ENCODE peak calls at places on chromosomes 6 and 20, in five cellular contexts. One of them, this sample, is unnamed. For H3K4me1, the result is how much of the 10 kb centered on the place peaks cover.

GRCh38 chr6:2162089-2162465 is 83.3 kb downstream of the GMDS start:
- DNase-seq in hepatocyte: no peak
- DNase-seq in left ventricle myocardium inferior: no peak
- DNase-seq in HepG2: no peak
- DNase-seq in fibroblast of lung: no peak
- DNase-seq in this sample: no peak

GRCh38 chr6:136550045-136550329 is 235 bp downstream of the MAP7 start:
- DNase-seq in left ventricle myocardium inferior: peak
- DNase-seq in fibroblast of lung: no peak
- DNase-seq in HepG2: no peak
- DNase-seq in hepatocyte: no peak
- DNase-seq in this sample: peak

GRCh38 chr20:2805682-2806350 is 5.4 kb upstream of the CPXM1 start:
- DNase-seq in HepG2: no peak
- DNase-seq in left ventricle myocardium inferior: no peak
- DNase-seq in hepatocyte: no peak
- DNase-seq in fibroblast of lung: peak
- DNase-seq in this sample: no peak

GRCh38 chr6:42313941-42314570 is 96.4 kb upstream of the MRPS10 start:
- DNase-seq in hepatocyte: peak
- DNase-seq in fibroblast of lung: peak
- DNase-seq in HepG2: no peak
- DNase-seq in left ventricle myocardium inferior: no peak
- DNase-seq in this sample: no peak

GRCh38 chr6:168102093-168102985 is 23.3 kb upstream of the FRMD1 start:
- DNase-seq in HepG2: no peak
- DNase-seq in hepatocyte: no peak
- DNase-seq in left ventricle myocardium inferior: peak
- DNase-seq in fibroblast of lung: no peak
- DNase-seq in this sample: no peak

GRCh38 chr6:107187630-107188029 is 72.3 kb upstream of the BEND3 start:
- DNase-seq in fibroblast of lung: no peak
- DNase-seq in HepG2: no peak
- DNase-seq in hepatocyte: no peak
- DNase-seq in left ventricle myocardium inferior: no peak
- DNase-seq in this sample: no peak

GRCh38 chr6:2876210-2877056 is 26.7 kb downstream of the SERPINB9 start:
- DNase-seq in HepG2: peak
- DNase-seq in hepatocyte: peak
- DNase-seq in left ventricle myocardium inferior: peak
- DNase-seq in fibroblast of lung: peak
- DNase-seq in this sample: no peak

GRCh38 chr6:70479236-70479635 is 65.9 kb downstream of the FAM135A start:
- DNase-seq in hepatocyte: peak
- DNase-seq in HepG2: no peak
- DNase-seq in left ventricle myocardium inferior: no peak
- DNase-seq in fibroblast of lung: peak
- DNase-seq in this sample: no peak

GRCh38 chr20:63831696-63832686 is 927 bp upstream of the ZBTB46 start:
- DNase-seq in HepG2: peak
- DNase-seq in left ventricle myocardium inferior: peak
- DNase-seq in hepatocyte: peak
- DNase-seq in fibroblast of lung: peak
- DNase-seq in this sample: no peak

GRCh38 chr6:3310051-3310448 is 51.3 kb downstream of the PSMG4 start:
- DNase-seq in HepG2: no peak
- DNase-seq in hepatocyte: no peak
- DNase-seq in fibroblast of lung: no peak
- DNase-seq in left ventricle myocardium inferior: no peak
- DNase-seq in this sample: no peak

GRCh38 chr6:46015119-46015968 is at the start of gene CLIC5:
- DNase-seq in fibroblast of lung: no peak
- DNase-seq in left ventricle myocardium inferior: peak
- DNase-seq in hepatocyte: peak
- DNase-seq in HepG2: no peak
- DNase-seq in this sample: no peak

GRCh38 chr6:27752038-27752885 is 159.9 kb downstream of the OR2B2 start:
- DNase-seq in fibroblast of lung: peak
- DNase-seq in left ventricle myocardium inferior: no peak
- DNase-seq in hepatocyte: peak
- DNase-seq in HepG2: peak
- DNase-seq in this sample: peak

GRCh38 chr6:133326584-133326983 is 85.4 kb downstream of the EYA4 start:
- DNase-seq in left ventricle myocardium inferior: no peak
- DNase-seq in hepatocyte: no peak
- DNase-seq in HepG2: no peak
- DNase-seq in fibroblast of lung: peak
- DNase-seq in this sample: peak

GRCh38 chr6:3525915-3526314 is 69.1 kb upstream of the SLC22A23 start:
- DNase-seq in left ventricle myocardium inferior: no peak
- DNase-seq in fibroblast of lung: no peak
- DNase-seq in HepG2: no peak
- DNase-seq in hepatocyte: no peak
- DNase-seq in this sample: no peak

GRCh38 chr6:134176283-134176975 is 124.0 kb upstream of the SLC2A12 start:
- DNase-seq in fibroblast of lung: peak
- DNase-seq in left ventricle myocardium inferior: peak
- DNase-seq in hepatocyte: peak
- DNase-seq in HepG2: no peak
- DNase-seq in this sample: peak

GRCh38 chr6:106254636-106255035 is 70.9 kb downstream of the ATG5 start:
- DNase-seq in hepatocyte: no peak
- DNase-seq in fibroblast of lung: peak
- DNase-seq in left ventricle myocardium inferior: no peak
- DNase-seq in HepG2: no peak
- DNase-seq in this sample: peak

GRCh38 chr6:111565316-111566221 is 40.1 kb downstream of the TRAF3IP2 start:
- DNase-seq in HepG2: peak
- DNase-seq in fibroblast of lung: no peak
- DNase-seq in left ventricle myocardium inferior: no peak
- DNase-seq in hepatocyte: peak
- DNase-seq in this sample: no peak

GRCh38 chr6:67345946-67346345 is 1289.1 kb upstream of the ADGRB3 start:
- DNase-seq in left ventricle myocardium inferior: no peak
- DNase-seq in HepG2: peak
- DNase-seq in fibroblast of lung: peak
- DNase-seq in hepatocyte: no peak
- DNase-seq in this sample: no peak

GRCh38 chr6:41288025-41288777 is 1.7 kb upstream of the TREM1 start:
- DNase-seq in HepG2: peak
- DNase-seq in left ventricle myocardium inferior: no peak
- DNase-seq in hepatocyte: peak
- DNase-seq in fibroblast of lung: no peak
- DNase-seq in this sample: no peak

GRCh38 chr20:12180107-12180661 is 262.5 kb downstream of the BTBD3 start:
- DNase-seq in hepatocyte: no peak
- DNase-seq in left ventricle myocardium inferior: no peak
- DNase-seq in HepG2: no peak
- DNase-seq in fibroblast of lung: no peak
- DNase-seq in this sample: no peak

GRCh38 chr6:398558-399078 is 7.1 kb downstream of the IRF4 start:
- DNase-seq in HepG2: no peak
- DNase-seq in left ventricle myocardium inferior: no peak
- DNase-seq in hepatocyte: no peak
- DNase-seq in fibroblast of lung: no peak
- DNase-seq in this sample: no peak

GRCh38 chr6:75855047-75855446 is 106.0 kb downstream of the MYO6 start:
- DNase-seq in fibroblast of lung: peak
- DNase-seq in left ventricle myocardium inferior: no peak
- DNase-seq in hepatocyte: peak
- DNase-seq in HepG2: peak
- DNase-seq in this sample: peak

GRCh38 chr6:38215651-38216319 is 396.3 kb downstream of the ZFAND3 start:
- DNase-seq in fibroblast of lung: no peak
- DNase-seq in HepG2: no peak
- DNase-seq in hepatocyte: no peak
- DNase-seq in left ventricle myocardium inferior: no peak
- DNase-seq in this sample: no peak

GRCh38 chr20:64038579-64039292 is 2.8 kb downstream of the C20orf204 start:
- DNase-seq in hepatocyte: peak
- DNase-seq in left ventricle myocardium inferior: peak
- DNase-seq in HepG2: no peak
- DNase-seq in fibroblast of lung: peak
- DNase-seq in this sample: peak

GRCh38 chr6:134454794-134455193 is 136.9 kb upstream of the SGK1 start:
- DNase-seq in fibroblast of lung: peak
- DNase-seq in HepG2: no peak
- DNase-seq in left ventricle myocardium inferior: no peak
- DNase-seq in hepatocyte: no peak
- DNase-seq in this sample: no peak

GRCh38 chr6:168183613-168183970 is 104.6 kb upstream of the FRMD1 start:
- DNase-seq in HepG2: no peak
- DNase-seq in left ventricle myocardium inferior: no peak
- DNase-seq in hepatocyte: no peak
- DNase-seq in fibroblast of lung: no peak
- DNase-seq in this sample: no peak

DNA sequence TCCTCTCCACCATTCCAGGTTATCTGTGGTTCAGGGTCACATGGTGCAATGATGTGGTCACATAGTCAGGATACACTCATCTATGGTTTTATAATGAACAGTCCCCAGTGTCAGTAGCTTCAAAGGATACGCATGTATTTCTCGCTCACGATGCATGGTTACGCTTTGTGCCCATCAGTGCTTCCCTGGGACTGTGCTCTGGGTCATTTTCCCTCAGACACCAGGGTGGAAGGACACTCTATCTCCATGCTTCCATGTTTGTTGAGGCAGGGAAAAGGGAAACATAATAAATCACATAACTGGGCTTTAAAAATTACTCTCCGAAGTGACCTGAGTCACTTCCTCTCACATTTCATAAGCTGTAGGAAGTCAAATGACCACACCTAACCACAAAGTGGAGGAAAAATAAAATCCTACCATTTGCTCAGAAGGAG is 394.8 kb upstream of the NOX3 start:
- DNase-seq in HepG2: no peak
- DNase-seq in fibroblast of lung: peak
- DNase-seq in hepatocyte: no peak
- DNase-seq in left ventricle myocardium inferior: no peak
- DNase-seq in this sample: no peak
- TF ChIP-seq CTCF in HepG2: no peak
- TF ChIP-seq CTCF in fibroblast of lung: no peak
- TF ChIP-seq CTCF in hepatocyte: no peak
- TF ChIP-seq CTCF in left ventricle myocardium inferior: no peak
- TF ChIP-seq CTCF in this sample: no peak

GRCh38 chr20:46400828-46401477 is 5.5 kb downstream of the ELMO2 start:
- DNase-seq in fibroblast of lung: peak
- DNase-seq in hepatocyte: peak
- DNase-seq in left ventricle myocardium inferior: no peak
- DNase-seq in HepG2: no peak
- DNase-seq in this sample: no peak

GRCh38 chr20:46398963-46399362 is 7.5 kb downstream of the ELMO2 start:
- DNase-seq in HepG2: no peak
- DNase-seq in hepatocyte: no peak
- DNase-seq in fibroblast of lung: no peak
- DNase-seq in left ventricle myocardium inferior: no peak
- DNase-seq in this sample: no peak

GRCh38 chr20:46399401-46399800 is 7.0 kb downstream of the ELMO2 start:
- DNase-seq in fibroblast of lung: no peak
- DNase-seq in left ventricle myocardium inferior: no peak
- DNase-seq in HepG2: no peak
- DNase-seq in hepatocyte: no peak
- DNase-seq in this sample: no peak

GRCh38 chr20:46401478-46401860 is 4.9 kb downstream of the ELMO2 start:
- DNase-seq in hepatocyte: no peak
- DNase-seq in left ventricle myocardium inferior: no peak
- DNase-seq in fibroblast of lung: no peak
- DNase-seq in HepG2: no peak
- DNase-seq in this sample: no peak

DNA sequence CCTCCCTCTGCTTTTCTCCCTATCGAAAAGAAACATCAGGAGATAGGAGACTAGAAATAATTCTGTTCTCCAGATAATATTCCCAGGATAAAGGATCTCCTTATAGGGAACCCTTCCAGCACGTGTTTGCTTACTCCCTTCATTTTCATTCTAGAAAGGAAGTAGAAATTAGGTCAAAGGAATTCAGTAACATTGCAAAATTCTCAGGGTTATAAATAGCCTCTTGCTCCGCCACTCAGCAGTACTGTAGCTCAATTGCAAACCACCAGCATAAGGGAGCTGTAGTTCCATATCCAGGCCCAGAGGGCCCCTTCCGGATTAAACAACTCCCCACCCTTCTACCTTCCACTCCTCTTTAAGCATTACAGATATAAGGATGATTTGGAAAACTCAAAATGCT is 6.2 kb downstream of the ELMO2 start:
- DNase-seq in hepatocyte: peak
- DNase-seq in fibroblast of lung: peak
- DNase-seq in HepG2: no peak
- DNase-seq in left ventricle myocardium inferior: no peak
- DNase-seq in this sample: no peak
- H3K4me3 ChIP-seq in hepatocyte: no peak
- H3K4me3 ChIP-seq in fibroblast of lung: no peak
- H3K4me3 ChIP-seq in HepG2: no peak
- H3K4me3 ChIP-seq in left ventricle myocardium inferior: peak
- H3K4me3 ChIP-seq in this sample: no peak

GRCh38 chr6:16139541-16139940 is 10.7 kb downstream of the MYLIP start:
- DNase-seq in left ventricle myocardium inferior: no peak
- DNase-seq in fibroblast of lung: no peak
- DNase-seq in hepatocyte: no peak
- DNase-seq in HepG2: no peak
- DNase-seq in this sample: no peak
- H3K4me1 ChIP-seq in left ventricle myocardium inferior: half or more
- H3K4me1 ChIP-seq in fibroblast of lung: under half
- H3K4me1 ChIP-seq in hepatocyte: half or more
- H3K4me1 ChIP-seq in HepG2: under half
- H3K4me1 ChIP-seq in this sample: under half

DNA sequence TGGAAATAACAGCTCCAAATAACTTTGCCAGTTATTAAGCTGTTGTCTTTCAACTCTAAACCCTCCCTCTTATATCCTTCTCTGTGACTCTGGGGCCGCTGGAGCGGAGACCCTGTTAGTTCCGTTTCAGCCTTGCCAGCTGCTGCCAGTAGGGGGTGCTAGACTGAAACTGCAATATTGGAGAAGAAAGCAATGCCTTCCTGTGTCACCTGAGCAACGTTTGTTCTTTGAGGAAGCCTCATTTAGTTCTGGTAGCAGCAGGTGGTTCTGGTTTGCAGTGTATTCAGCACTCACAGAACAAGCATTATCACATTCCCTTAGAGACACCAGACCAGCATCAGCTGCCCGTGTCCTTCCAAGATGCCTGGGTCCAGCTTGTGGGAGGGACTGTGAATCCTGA is 22.9 kb upstream of the JAG1 start:
- DNase-seq in hepatocyte: no peak
- DNase-seq in fibroblast of lung: no peak
- DNase-seq in HepG2: peak
- DNase-seq in left ventricle myocardium inferior: no peak
- DNase-seq in this sample: peak
- TF ChIP-seq CTCF in hepatocyte: peak
- TF ChIP-seq CTCF in fibroblast of lung: peak
- TF ChIP-seq CTCF in HepG2: peak
- TF ChIP-seq CTCF in left ventricle myocardium inferior: peak
- TF ChIP-seq CTCF in this sample: peak

GRCh38 chr6:14635933-14636599 is 518.5 kb downstream of the CD83 start:
- DNase-seq in HepG2: no peak
- DNase-seq in hepatocyte: no peak
- DNase-seq in left ventricle myocardium inferior: no peak
- DNase-seq in fibroblast of lung: no peak
- DNase-seq in this sample: no peak
- H3K4me3 ChIP-seq in HepG2: no peak
- H3K4me3 ChIP-seq in hepatocyte: no peak
- H3K4me3 ChIP-seq in left ventricle myocardium inferior: no peak
- H3K4me3 ChIP-seq in fibroblast of lung: no peak
- H3K4me3 ChIP-seq in this sample: no peak

GRCh38 chr6:137926985-137927384 is 59.9 kb downstream of the TNFAIP3 start:
- DNase-seq in fibroblast of lung: no peak
- DNase-seq in HepG2: no peak
- DNase-seq in hepatocyte: no peak
- DNase-seq in left ventricle myocardium inferior: no peak
- DNase-seq in this sample: no peak
- H3K4me1 ChIP-seq in fibroblast of lung: under half
- H3K4me1 ChIP-seq in HepG2: under half
- H3K4me1 ChIP-seq in hepatocyte: under half
- H3K4me1 ChIP-seq in left ventricle myocardium inferior: under half
- H3K4me1 ChIP-seq in this sample: under half

This sample was measured in BE2C.